ENCODE peak calls at places on chromosomes 13 and 19, in six cellular contexts. One of them, this sample, is unnamed.
A peak's percentile ranks its signal among the peaks of the same experiment; 100 is the strongest.

GRCh38 chr13:95644611-95645052 is at the start of gene DZIP1:
- DNase-seq in choroid plexus epithelial cell: peak; percentile 89
- DNase-seq in neural progenitor cell: peak; percentile 94
- DNase-seq in Peyer's patch: peak; percentile 57
- DNase-seq in astrocyte of the cerebellum: peak; percentile 61
- DNase-seq in cardiac muscle cell: peak; percentile 90
- DNase-seq in this sample: peak; percentile 64

GRCh38 chr19:8552810-8553209 is 24.4 kb downstream of the MYO1F start:
- DNase-seq in astrocyte of the cerebellum: no peak
- DNase-seq in cardiac muscle cell: no peak
- DNase-seq in Peyer's patch: no peak
- DNase-seq in neural progenitor cell: peak; percentile 57
- DNase-seq in choroid plexus epithelial cell: peak; percentile 54
- DNase-seq in this sample: no peak

GRCh38 chr19:11273288-11273687 is 11.0 kb upstream of the DOCK6 start:
- DNase-seq in cardiac muscle cell: no peak
- DNase-seq in astrocyte of the cerebellum: no peak
- DNase-seq in neural progenitor cell: no peak
- DNase-seq in choroid plexus epithelial cell: no peak
- DNase-seq in Peyer's patch: no peak
- DNase-seq in this sample: no peak

GRCh38 chr19:45640849-45641273 is 1.7 kb upstream of the EML2 start:
- DNase-seq in astrocyte of the cerebellum: no peak
- DNase-seq in choroid plexus epithelial cell: no peak
- DNase-seq in neural progenitor cell: peak; percentile 58
- DNase-seq in Peyer's patch: peak; percentile 63
- DNase-seq in cardiac muscle cell: peak; percentile 46
- DNase-seq in this sample: no peak

GRCh38 chr13:26923824-26924605 is 163.4 kb upstream of the GPR12 start:
- DNase-seq in Peyer's patch: no peak
- DNase-seq in astrocyte of the cerebellum: peak; percentile 6
- DNase-seq in neural progenitor cell: no peak
- DNase-seq in cardiac muscle cell: peak; percentile 44
- DNase-seq in choroid plexus epithelial cell: peak; percentile 86
- DNase-seq in this sample: no peak

GRCh38 chr13:50365683-50366391 is 350.6 kb downstream of the KCNRG start:
- DNase-seq in astrocyte of the cerebellum: no peak
- DNase-seq in cardiac muscle cell: no peak
- DNase-seq in Peyer's patch: no peak
- DNase-seq in neural progenitor cell: no peak
- DNase-seq in choroid plexus epithelial cell: peak; percentile 23
- DNase-seq in this sample: no peak

GRCh38 chr13:89361909-89362308 is 1690.7 kb downstream of the SLITRK5 start:
- DNase-seq in Peyer's patch: no peak
- DNase-seq in choroid plexus epithelial cell: peak; percentile 58
- DNase-seq in cardiac muscle cell: no peak
- DNase-seq in astrocyte of the cerebellum: no peak
- DNase-seq in neural progenitor cell: no peak
- DNase-seq in this sample: no peak

GRCh38 chr19:38233740-38234251 is 9.8 kb upstream of the DPF1 start:
- DNase-seq in cardiac muscle cell: peak; percentile 88
- DNase-seq in choroid plexus epithelial cell: peak; percentile 74
- DNase-seq in astrocyte of the cerebellum: no peak
- DNase-seq in neural progenitor cell: peak; percentile 93
- DNase-seq in Peyer's patch: peak; percentile 86
- DNase-seq in this sample: peak; percentile 27

GRCh38 chr13:75637101-75637774 is 1.1 kb downstream of the LMO7 start:
- DNase-seq in choroid plexus epithelial cell: peak; percentile 40
- DNase-seq in cardiac muscle cell: no peak
- DNase-seq in Peyer's patch: no peak
- DNase-seq in astrocyte of the cerebellum: no peak
- DNase-seq in neural progenitor cell: no peak
- DNase-seq in this sample: no peak

GRCh38 chr19:6394831-6395230 is 1.9 kb upstream of the GTF2F1 start:
- DNase-seq in cardiac muscle cell: no peak
- DNase-seq in Peyer's patch: no peak
- DNase-seq in neural progenitor cell: no peak
- DNase-seq in astrocyte of the cerebellum: no peak
- DNase-seq in choroid plexus epithelial cell: no peak
- DNase-seq in this sample: no peak

GRCh38 chr13:26061947-26062346 is 10.1 kb upstream of the SHISA2 start:
- DNase-seq in cardiac muscle cell: no peak
- DNase-seq in astrocyte of the cerebellum: peak; percentile 84
- DNase-seq in choroid plexus epithelial cell: peak; percentile 94
- DNase-seq in neural progenitor cell: no peak
- DNase-seq in Peyer's patch: no peak
- DNase-seq in this sample: peak; percentile 23

GRCh38 chr19:50406156-50406820 is 12.4 kb upstream of the SPIB start:
- DNase-seq in neural progenitor cell: no peak
- DNase-seq in Peyer's patch: no peak
- DNase-seq in astrocyte of the cerebellum: no peak
- DNase-seq in cardiac muscle cell: no peak
- DNase-seq in choroid plexus epithelial cell: no peak
- DNase-seq in this sample: no peak

GRCh38 chr13:108302279-108302678 is 32.8 kb downstream of the TNFSF13B start:
- DNase-seq in neural progenitor cell: no peak
- DNase-seq in Peyer's patch: no peak
- DNase-seq in astrocyte of the cerebellum: no peak
- DNase-seq in cardiac muscle cell: no peak
- DNase-seq in choroid plexus epithelial cell: no peak
- DNase-seq in this sample: no peak

GRCh38 chr13:28314879-28315278 is 176.5 kb downstream of the PAN3 start:
- DNase-seq in astrocyte of the cerebellum: no peak
- DNase-seq in neural progenitor cell: no peak
- DNase-seq in Peyer's patch: no peak
- DNase-seq in cardiac muscle cell: no peak
- DNase-seq in choroid plexus epithelial cell: no peak
- DNase-seq in this sample: no peak

GRCh38 chr13:75544681-75545333 is 4.8 kb upstream of the UCHL3 start:
- DNase-seq in Peyer's patch: no peak
- DNase-seq in cardiac muscle cell: no peak
- DNase-seq in neural progenitor cell: no peak
- DNase-seq in astrocyte of the cerebellum: no peak
- DNase-seq in choroid plexus epithelial cell: peak; percentile 98
- DNase-seq in this sample: peak; percentile 95

GRCh38 chr13:35732565-35732964 is 256.1 kb upstream of the MAB21L1 start:
- DNase-seq in cardiac muscle cell: no peak
- DNase-seq in astrocyte of the cerebellum: no peak
- DNase-seq in choroid plexus epithelial cell: no peak
- DNase-seq in Peyer's patch: no peak
- DNase-seq in neural progenitor cell: no peak
- DNase-seq in this sample: no peak

GRCh38 chr13:44752184-44752583 is 176.1 kb upstream of the TSC22D1 start:
- DNase-seq in neural progenitor cell: no peak
- DNase-seq in cardiac muscle cell: no peak
- DNase-seq in astrocyte of the cerebellum: no peak
- DNase-seq in Peyer's patch: no peak
- DNase-seq in choroid plexus epithelial cell: peak; percentile 58
- DNase-seq in this sample: no peak

GRCh38 chr13:113939905-113940339 is 34.0 kb downstream of the C13orf46 start:
- DNase-seq in astrocyte of the cerebellum: no peak
- DNase-seq in choroid plexus epithelial cell: no peak
- DNase-seq in cardiac muscle cell: no peak
- DNase-seq in Peyer's patch: peak; percentile 72
- DNase-seq in neural progenitor cell: no peak
- DNase-seq in this sample: no peak

GRCh38 chr13:32471187-32471922 is 43.4 kb upstream of the N4BP2L1 start:
- DNase-seq in astrocyte of the cerebellum: no peak
- DNase-seq in Peyer's patch: no peak
- DNase-seq in neural progenitor cell: peak; percentile 51
- DNase-seq in choroid plexus epithelial cell: peak; percentile 65
- DNase-seq in cardiac muscle cell: peak; percentile 76
- DNase-seq in this sample: peak; percentile 26

GRCh38 chr13:19618925-19619324 is 14.5 kb upstream of the MPHOSPH8 start:
- DNase-seq in neural progenitor cell: peak; percentile 36
- DNase-seq in astrocyte of the cerebellum: no peak
- DNase-seq in Peyer's patch: no peak
- DNase-seq in cardiac muscle cell: no peak
- DNase-seq in choroid plexus epithelial cell: peak; percentile 69
- DNase-seq in this sample: no peak

GRCh38 chr19:33482486-33482885 is 39.1 kb downstream of the PEPD start:
- DNase-seq in choroid plexus epithelial cell: peak; percentile 5
- DNase-seq in Peyer's patch: no peak
- DNase-seq in astrocyte of the cerebellum: peak; percentile 5
- DNase-seq in neural progenitor cell: no peak
- DNase-seq in cardiac muscle cell: no peak
- DNase-seq in this sample: no peak

GRCh38 chr13:112325941-112326645 is 50.1 kb upstream of the SPACA7 start:
- DNase-seq in neural progenitor cell: no peak
- DNase-seq in cardiac muscle cell: peak; percentile 19
- DNase-seq in astrocyte of the cerebellum: no peak
- DNase-seq in choroid plexus epithelial cell: no peak
- DNase-seq in Peyer's patch: no peak
- DNase-seq in this sample: no peak

GRCh38 chr13:112322562-112322961 is 53.6 kb upstream of the SPACA7 start:
- DNase-seq in cardiac muscle cell: no peak
- DNase-seq in astrocyte of the cerebellum: no peak
- DNase-seq in choroid plexus epithelial cell: no peak
- DNase-seq in neural progenitor cell: no peak
- DNase-seq in Peyer's patch: no peak
- DNase-seq in this sample: no peak

GRCh38 chr13:112326821-112327370 is 49.3 kb upstream of the SPACA7 start:
- DNase-seq in neural progenitor cell: no peak
- DNase-seq in cardiac muscle cell: no peak
- DNase-seq in Peyer's patch: no peak
- DNase-seq in astrocyte of the cerebellum: no peak
- DNase-seq in choroid plexus epithelial cell: no peak
- DNase-seq in this sample: no peak

GRCh38 chr13:112325142-112325808 is 50.9 kb upstream of the SPACA7 start:
- DNase-seq in neural progenitor cell: no peak
- DNase-seq in Peyer's patch: no peak
- DNase-seq in cardiac muscle cell: no peak
- DNase-seq in astrocyte of the cerebellum: no peak
- DNase-seq in choroid plexus epithelial cell: no peak
- DNase-seq in this sample: no peak

DNA sequence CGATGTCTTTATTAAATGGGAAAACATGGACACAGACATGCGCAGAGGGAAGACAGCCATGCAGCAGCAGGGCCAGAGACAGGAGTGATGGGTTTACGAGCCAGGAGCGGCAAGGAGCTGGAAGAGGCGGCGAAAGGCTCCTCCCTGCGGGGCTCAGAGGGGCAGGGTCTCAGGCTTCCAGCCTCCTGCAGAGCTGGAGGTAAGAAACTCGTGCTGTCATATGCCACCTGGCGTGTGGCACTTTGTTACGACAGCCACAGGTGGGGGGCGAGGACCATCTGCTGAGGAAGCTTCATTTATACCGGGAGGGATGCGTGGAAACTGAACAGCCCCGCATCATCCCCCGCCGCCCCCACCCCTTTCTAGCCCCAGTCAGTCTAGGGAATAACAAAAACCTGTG is 52.0 kb upstream of the SPACA7 start:
- DNase-seq in choroid plexus epithelial cell: no peak
- DNase-seq in neural progenitor cell: peak; percentile 36
- DNase-seq in cardiac muscle cell: no peak
- DNase-seq in Peyer's patch: no peak
- DNase-seq in astrocyte of the cerebellum: no peak
- DNase-seq in this sample: no peak
- TF ChIP-seq CTCF in choroid plexus epithelial cell: no peak
- TF ChIP-seq CTCF in neural progenitor cell: no peak
- TF ChIP-seq CTCF in cardiac muscle cell: no peak
- TF ChIP-seq CTCF in Peyer's patch: no peak
- TF ChIP-seq CTCF in astrocyte of the cerebellum: no peak
- TF ChIP-seq CTCF in this sample: no peak

GRCh38 chr19:42452590-42452989 is 9.8 kb upstream of the CXCL17 start:
- DNase-seq in astrocyte of the cerebellum: no peak
- DNase-seq in neural progenitor cell: no peak
- DNase-seq in Peyer's patch: no peak
- DNase-seq in cardiac muscle cell: no peak
- DNase-seq in choroid plexus epithelial cell: no peak
- DNase-seq in this sample: no peak
- H3K4me3 ChIP-seq in astrocyte of the cerebellum: no peak overlapping the region
- H3K4me3 ChIP-seq in neural progenitor cell: no peak overlapping the region
- H3K4me3 ChIP-seq in Peyer's patch: no peak overlapping the region
- H3K4me3 ChIP-seq in cardiac muscle cell: no peak overlapping the region
- H3K4me3 ChIP-seq in choroid plexus epithelial cell: no peak overlapping the region
- H3K4me3 ChIP-seq in this sample: no peak overlapping the region

GRCh38 chr19:13035820-13036365 is 40.6 kb downstream of the NFIX start:
- DNase-seq in Peyer's patch: no peak
- DNase-seq in cardiac muscle cell: no peak
- DNase-seq in neural progenitor cell: no peak
- DNase-seq in astrocyte of the cerebellum: no peak
- DNase-seq in choroid plexus epithelial cell: no peak
- DNase-seq in this sample: no peak

GRCh38 chr19:13033244-13033643 is 38.0 kb downstream of the NFIX start:
- DNase-seq in astrocyte of the cerebellum: no peak
- DNase-seq in choroid plexus epithelial cell: no peak
- DNase-seq in cardiac muscle cell: no peak
- DNase-seq in neural progenitor cell: no peak
- DNase-seq in Peyer's patch: no peak
- DNase-seq in this sample: no peak

GRCh38 chr19:13032837-13033236 is 37.6 kb downstream of the NFIX start:
- DNase-seq in choroid plexus epithelial cell: no peak
- DNase-seq in astrocyte of the cerebellum: no peak
- DNase-seq in Peyer's patch: no peak
- DNase-seq in neural progenitor cell: no peak
- DNase-seq in cardiac muscle cell: no peak
- DNase-seq in this sample: no peak

GRCh38 chr19:13034636-13035035 is 39.4 kb downstream of the NFIX start:
- DNase-seq in astrocyte of the cerebellum: no peak
- DNase-seq in cardiac muscle cell: no peak
- DNase-seq in neural progenitor cell: no peak
- DNase-seq in Peyer's patch: no peak
- DNase-seq in choroid plexus epithelial cell: no peak
- DNase-seq in this sample: no peak

GRCh38 chr19:13033819-13034611 is 38.7 kb downstream of the NFIX start:
- DNase-seq in choroid plexus epithelial cell: peak; percentile 48
- DNase-seq in Peyer's patch: peak; percentile 88
- DNase-seq in neural progenitor cell: peak; percentile 69
- DNase-seq in cardiac muscle cell: peak; percentile 41
- DNase-seq in astrocyte of the cerebellum: peak; percentile 58
- DNase-seq in this sample: no peak
- TF ChIP-seq CTCF in choroid plexus epithelial cell: peak; percentile 81
- TF ChIP-seq CTCF in Peyer's patch: no peak
- TF ChIP-seq CTCF in neural progenitor cell: peak; percentile 74
- TF ChIP-seq CTCF in cardiac muscle cell: peak; percentile 95
- TF ChIP-seq CTCF in astrocyte of the cerebellum: peak; percentile 93
- TF ChIP-seq CTCF in this sample: peak; percentile 78

GRCh38 chr13:54949735-54950134 is 1921.1 kb downstream of the OLFM4 start:
- DNase-seq in cardiac muscle cell: no peak
- DNase-seq in choroid plexus epithelial cell: no peak
- DNase-seq in astrocyte of the cerebellum: no peak
- DNase-seq in neural progenitor cell: no peak
- DNase-seq in Peyer's patch: no peak
- DNase-seq in this sample: no peak

GRCh38 chr13:54950546-54950945 is 1921.9 kb downstream of the OLFM4 start:
- DNase-seq in Peyer's patch: no peak
- DNase-seq in astrocyte of the cerebellum: no peak
- DNase-seq in neural progenitor cell: no peak
- DNase-seq in choroid plexus epithelial cell: no peak
- DNase-seq in cardiac muscle cell: no peak
- DNase-seq in this sample: no peak

DNA sequence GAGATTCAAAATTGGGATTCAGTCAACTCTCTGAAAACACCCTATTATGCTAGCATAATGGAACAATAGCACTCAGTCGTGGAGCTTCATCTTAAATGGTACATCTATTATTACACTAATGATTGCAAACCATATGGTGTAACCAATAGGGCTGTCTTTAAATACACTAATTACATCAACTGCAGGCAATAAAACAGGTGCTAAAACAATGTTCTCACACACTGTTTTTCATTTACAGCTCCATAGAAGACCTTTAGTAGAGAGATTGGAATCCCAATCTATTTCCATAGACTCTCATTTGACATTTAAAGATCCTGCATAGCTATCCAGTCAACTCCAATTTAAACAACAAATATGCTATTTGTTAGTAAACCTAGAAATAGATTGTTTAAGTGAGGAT is 1917.4 kb downstream of the OLFM4 start:
- DNase-seq in Peyer's patch: no peak
- DNase-seq in choroid plexus epithelial cell: no peak
- DNase-seq in neural progenitor cell: peak; percentile 8
- DNase-seq in cardiac muscle cell: no peak
- DNase-seq in astrocyte of the cerebellum: no peak
- DNase-seq in this sample: no peak
- H3K4me3 ChIP-seq in Peyer's patch: no peak overlapping the region
- H3K4me3 ChIP-seq in choroid plexus epithelial cell: no peak overlapping the region
- H3K4me3 ChIP-seq in neural progenitor cell: no peak overlapping the region
- H3K4me3 ChIP-seq in cardiac muscle cell: no peak overlapping the region
- H3K4me3 ChIP-seq in astrocyte of the cerebellum: no peak overlapping the region
- H3K4me3 ChIP-seq in this sample: no peak overlapping the region

This sample was measured in AG04450.